ENCODE peak calls at places on chromosomes 13 and 19, in five cellular contexts. O, F, N, H and R are unnamed samples.

GRCh38 chr19:28606269-28607032 is 606.5 kb downstream of the UQCRFS1 start:
- DNase-seq in N (no peak), F (no peak), H (no peak), O (no peak), R (no peak)

GRCh38 chr13:64074989-64075474 is 2659.4 kb upstream of the PCDH20 start:
- DNase-seq in F (no peak), H (no peak), N (no peak), O (no peak), R (no peak)

GRCh38 chr19:6521718-6522646 is 8.8 kb upstream of the TNFSF9 start:
- DNase-seq in O (no peak), N (no peak), F (no peak), H (no peak), R (peak; percentile 61)

GRCh38 chr13:73254827-73255226 is 196.0 kb downstream of the KLF5 start:
- DNase-seq in O (no peak), N (no peak), H (no peak), F (no peak), R (no peak)

GRCh38 chr13:45206340-45206739 is 5.5 kb upstream of the KCTD4 start:
- DNase-seq in F (peak; percentile 96), N (no peak), O (no peak), H (peak; percentile 69), R (no peak)

GRCh38 chr13:114272977-114273376 is 8.4 kb upstream of the UPF3A start:
- DNase-seq in O (no peak), H (no peak), F (no peak), N (no peak), R (no peak)

GRCh38 chr13:110521296-110521680 is 40.2 kb downstream of the RAB20 start:
- DNase-seq in O (no peak), H (no peak), F (no peak), N (no peak), R (no peak)

GRCh38 chr13:109649713-109650112 is 136.7 kb downstream of the IRS2 start:
- DNase-seq in H (no peak), O (no peak), N (no peak), F (no peak), R (no peak)

GRCh38 chr13:29472317-29472961 is 123.0 kb downstream of the SLC7A1 start:
- DNase-seq in H (peak; percentile 63), N (no peak), O (peak; percentile 38), F (peak; percentile 58), R (peak; percentile 51)

GRCh38 chr13:77389617-77389984 is 62.7 kb upstream of the MYCBP2 start:
- DNase-seq in O (no peak), H (no peak), F (no peak), N (no peak), R (no peak)

GRCh38 chr13:94758571-94758970 is 46.2 kb upstream of the SOX21 start:
- DNase-seq in N (no peak), O (no peak), F (no peak), H (no peak), R (no peak)

GRCh38 chr19:48624791-48625723 is 5.8 kb downstream of the SPHK2 start:
- DNase-seq in O (peak; percentile 45), H (no peak), N (peak; percentile 55), F (no peak), R (peak; percentile 79)

GRCh38 chr19:35959040-35959967 is 23.1 kb downstream of the LRFN3 start:
- DNase-seq in N (peak; percentile 61), H (no peak), F (no peak), O (no peak), R (peak; percentile 56)

GRCh38 chr19:30898353-30899103 is 450.7 kb downstream of the TSHZ3 start:
- DNase-seq in H (no peak), O (no peak), N (no peak), F (no peak), R (no peak)

GRCh38 chr19:38838208-38838985 is 6.8 kb upstream of the ECH1 start:
- DNase-seq in H (peak; percentile 46), F (no peak), O (no peak), N (peak; percentile 52), R (no peak)

GRCh38 chr19:43820098-43820860 is 6.8 kb upstream of the ZNF283 start:
- DNase-seq in F (peak; percentile 42), H (no peak), N (peak; percentile 51), O (no peak), R (no peak)

GRCh38 chr13:73133536-73133935 is 74.7 kb downstream of the KLF5 start:
- DNase-seq in H (no peak), F (no peak), O (no peak), N (no peak), R (peak; percentile 60)

GRCh38 chr13:97194473-97194872 is 27.7 kb upstream of the MBNL2 start:
- DNase-seq in F (peak; percentile 78), N (no peak), O (peak; percentile 22), H (peak; percentile 48), R (no peak)

GRCh38 chr13:94700051-94700535 is 12.3 kb downstream of the SOX21 start:
- DNase-seq in F (no peak), H (no peak), O (no peak), N (no peak), R (no peak)

GRCh38 chr13:50412046-50412617 is 396.9 kb downstream of the KCNRG start:
- DNase-seq in F (peak; percentile 36), O (no peak), N (no peak), H (no peak), R (no peak)

GRCh38 chr19:55015126-55015525 is 22.9 kb downstream of the GP6 start:
- DNase-seq in F (no peak), O (no peak), N (no peak), H (no peak), R (no peak)
- H3K27ac ChIP-seq in F (no peak overlapping the region), O (no peak overlapping the region), N (no peak overlapping the region), H (no peak overlapping the region), R (no peak overlapping the region)

DNA sequence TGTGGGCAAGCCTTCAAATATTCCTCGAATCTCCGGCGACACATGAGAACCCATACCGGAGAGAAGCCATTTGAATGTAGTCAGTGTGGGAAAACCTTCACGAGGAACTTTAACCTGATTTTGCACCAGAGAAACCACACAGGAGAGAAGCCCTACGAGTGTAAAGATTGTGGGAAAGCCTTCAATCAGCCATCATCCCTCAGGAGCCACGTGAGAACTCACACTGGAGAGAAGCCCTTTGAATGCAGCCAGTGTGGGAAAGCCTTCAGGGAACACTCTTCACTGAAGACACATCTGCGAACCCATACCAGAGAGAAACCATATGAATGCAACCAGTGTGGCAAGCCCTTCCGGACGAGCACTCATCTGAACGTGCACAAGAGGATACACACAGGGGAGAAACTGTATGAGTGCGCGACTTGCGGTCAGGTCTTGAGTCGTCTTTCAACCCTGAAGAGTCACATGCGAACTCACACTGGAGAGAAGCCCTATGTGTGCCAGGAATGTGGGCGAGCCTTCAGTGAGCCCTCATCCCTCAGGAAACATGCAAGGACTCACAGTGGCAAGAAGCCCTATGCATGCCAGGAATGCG is 28.8 kb downstream of the ZNF333 start:
- DNase-seq in O (no peak), H (no peak), F (no peak), N (no peak), R (no peak)
- H3K9me3 ChIP-seq in O (peaks cover 77% of the 10 kb centered on the region), H (peaks cover 52% of the 10 kb centered on the region), F (peaks cover 72% of the 10 kb centered on the region), N (peaks cover 84% of the 10 kb centered on the region), R (peaks cover 79% of the 10 kb centered on the region)

GRCh38 chr19:2207991-2208860 is 27.9 kb downstream of the PLEKHJ1 start:
- DNase-seq in O (peak; percentile 48), F (peak; percentile 57), H (no peak), N (peak; percentile 76), R (peak; percentile 63)

GRCh38 chr19:2207008-2207407 is 29.1 kb downstream of the PLEKHJ1 start:
- DNase-seq in N (no peak), F (no peak), H (no peak), O (no peak), R (no peak)

GRCh38 chr19:2210206-2210605 is 25.9 kb downstream of the PLEKHJ1 start:
- DNase-seq in F (no peak), H (no peak), O (no peak), N (no peak), R (no peak)

GRCh38 chr19:2209408-2209807 is 26.7 kb downstream of the PLEKHJ1 start:
- DNase-seq in F (no peak), O (no peak), H (no peak), N (no peak), R (no peak)

DNA sequence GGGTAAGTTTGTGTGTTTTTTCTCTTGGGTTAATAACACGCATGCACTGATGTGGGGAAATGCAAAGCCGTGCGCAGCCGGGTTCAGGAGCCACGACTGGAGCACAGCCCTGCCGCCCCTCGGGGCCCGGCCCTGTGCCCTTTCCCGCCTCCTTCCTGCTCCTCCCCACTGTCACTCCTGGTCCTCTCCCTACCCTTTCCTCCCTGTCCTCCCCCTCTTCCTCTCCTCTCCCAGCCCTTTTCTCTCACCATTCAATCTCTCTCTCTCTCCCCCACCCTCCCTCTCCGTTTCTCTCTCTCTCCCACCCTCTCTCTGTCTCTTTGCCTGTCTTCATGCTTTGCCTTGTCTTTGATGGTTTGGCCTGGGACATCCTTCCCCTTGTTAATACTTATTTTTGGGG is 27.2 kb downstream of the PLEKHJ1 start:
- DNase-seq in O (no peak), N (no peak), H (no peak), F (no peak), R (no peak)
- H3K27ac ChIP-seq in O (no peak overlapping the region), N (no peak overlapping the region), H (no peak overlapping the region), F (no peak overlapping the region), R (peak overlapping the region; percentile 9)

DNA sequence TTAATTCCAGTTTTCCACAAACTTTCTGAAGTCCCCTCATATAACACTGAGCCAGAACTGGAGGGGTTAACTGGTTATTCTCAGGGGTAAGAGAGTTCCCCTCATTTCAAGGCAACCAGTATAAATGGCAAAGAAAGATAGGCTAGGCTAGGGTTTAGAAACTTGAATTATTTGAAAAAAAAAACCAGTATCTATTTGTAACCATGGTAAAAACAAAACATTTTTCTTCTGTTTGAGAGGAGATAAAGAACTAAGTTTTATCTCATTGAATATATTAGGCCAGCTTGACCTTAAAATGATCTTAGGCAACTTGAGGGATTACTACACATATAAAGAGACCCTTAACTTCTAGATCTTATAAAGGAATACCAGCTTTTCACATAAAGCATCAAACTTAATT is 19.6 kb downstream of the SUPT20H start:
- DNase-seq in O (no peak), F (no peak), N (no peak), H (no peak), R (no peak)
- H3K9me3 ChIP-seq in O (no peaks in the 10 kb centered on the region), F (no peaks in the 10 kb centered on the region), N (no peaks in the 10 kb centered on the region), H (no peaks in the 10 kb centered on the region), R (no peaks in the 10 kb centered on the region)

GRCh38 chr19:2332341-2333026 is 4.0 kb downstream of the SPPL2B start:
- DNase-seq in H (no peak), F (no peak), O (no peak), N (peak; percentile 59), R (peak; percentile 69)
- H3K27ac ChIP-seq in H (no peak overlapping the region), F (no peak overlapping the region), O (no peak overlapping the region), N (peak overlapping the region; percentile 84), R (peak overlapping the region; percentile 88)